ENCODE peak calls at places on chromosomes 13 and 19, in nine cellular contexts. One of them, this sample, is unnamed.

GRCh38 chr13:76992548-76993001 is 694 bp downstream of the CLN5 start:
- DNase-seq in GM23338: peak; percentile 60
- DNase-seq in Peyer's patch: peak; percentile 63
- DNase-seq in breast epithelium: no peak
- DNase-seq in esophagus muscularis mucosa: no peak
- DNase-seq in fibroblast of mammary gland: peak; percentile 26
- DNase-seq in mesothelial cell of epicardium: no peak
- DNase-seq in H9: no peak
- DNase-seq in stomach: no peak
- DNase-seq in this sample: no peak

GRCh38 chr13:29125934-29126424 is 305.8 kb downstream of the MTUS2 start:
- DNase-seq in GM23338: no peak
- DNase-seq in Peyer's patch: no peak
- DNase-seq in breast epithelium: no peak
- DNase-seq in esophagus muscularis mucosa: no peak
- DNase-seq in fibroblast of mammary gland: no peak
- DNase-seq in mesothelial cell of epicardium: no peak
- DNase-seq in H9: no peak
- DNase-seq in stomach: no peak
- DNase-seq in this sample: no peak

GRCh38 chr13:74158028-74158427 is 23.8 kb upstream of the KLF12 start:
- DNase-seq in GM23338: no peak
- DNase-seq in Peyer's patch: no peak
- DNase-seq in breast epithelium: no peak
- DNase-seq in esophagus muscularis mucosa: no peak
- DNase-seq in fibroblast of mammary gland: peak; percentile 55
- DNase-seq in mesothelial cell of epicardium: no peak
- DNase-seq in H9: no peak
- DNase-seq in stomach: no peak
- DNase-seq in this sample: no peak

GRCh38 chr19:42474743-42475142 is 32.0 kb upstream of the CXCL17 start:
- DNase-seq in GM23338: no peak
- DNase-seq in Peyer's patch: no peak
- DNase-seq in breast epithelium: no peak
- DNase-seq in esophagus muscularis mucosa: no peak
- DNase-seq in fibroblast of mammary gland: no peak
- DNase-seq in mesothelial cell of epicardium: no peak
- DNase-seq in H9: no peak
- DNase-seq in stomach: no peak
- DNase-seq in this sample: no peak

GRCh38 chr19:53882391-53883050 is 524 bp downstream of the PRKCG start:
- DNase-seq in GM23338: peak; percentile 42
- DNase-seq in Peyer's patch: no peak
- DNase-seq in breast epithelium: no peak
- DNase-seq in esophagus muscularis mucosa: no peak
- DNase-seq in fibroblast of mammary gland: no peak
- DNase-seq in mesothelial cell of epicardium: no peak
- DNase-seq in H9: no peak
- DNase-seq in stomach: no peak
- DNase-seq in this sample: no peak

GRCh38 chr13:78993792-78994191 is 334.8 kb upstream of the OBI1 start:
- DNase-seq in GM23338: peak; percentile 19
- DNase-seq in Peyer's patch: no peak
- DNase-seq in breast epithelium: no peak
- DNase-seq in esophagus muscularis mucosa: no peak
- DNase-seq in fibroblast of mammary gland: no peak
- DNase-seq in mesothelial cell of epicardium: no peak
- DNase-seq in H9: no peak
- DNase-seq in stomach: no peak
- DNase-seq in this sample: no peak

GRCh38 chr13:41652735-41653361 is 195.5 kb downstream of the RGCC start:
- DNase-seq in GM23338: peak; percentile 52
- DNase-seq in Peyer's patch: peak; percentile 47
- DNase-seq in breast epithelium: no peak
- DNase-seq in esophagus muscularis mucosa: no peak
- DNase-seq in fibroblast of mammary gland: peak; percentile 80
- DNase-seq in mesothelial cell of epicardium: no peak
- DNase-seq in H9: no peak
- DNase-seq in stomach: no peak
- DNase-seq in this sample: no peak

GRCh38 chr13:90307136-90307535 is 1040.4 kb upstream of the MIR17HG start:
- DNase-seq in GM23338: no peak
- DNase-seq in Peyer's patch: no peak
- DNase-seq in breast epithelium: no peak
- DNase-seq in esophagus muscularis mucosa: no peak
- DNase-seq in fibroblast of mammary gland: no peak
- DNase-seq in mesothelial cell of epicardium: no peak
- DNase-seq in H9: no peak
- DNase-seq in stomach: no peak
- DNase-seq in this sample: no peak

DNA sequence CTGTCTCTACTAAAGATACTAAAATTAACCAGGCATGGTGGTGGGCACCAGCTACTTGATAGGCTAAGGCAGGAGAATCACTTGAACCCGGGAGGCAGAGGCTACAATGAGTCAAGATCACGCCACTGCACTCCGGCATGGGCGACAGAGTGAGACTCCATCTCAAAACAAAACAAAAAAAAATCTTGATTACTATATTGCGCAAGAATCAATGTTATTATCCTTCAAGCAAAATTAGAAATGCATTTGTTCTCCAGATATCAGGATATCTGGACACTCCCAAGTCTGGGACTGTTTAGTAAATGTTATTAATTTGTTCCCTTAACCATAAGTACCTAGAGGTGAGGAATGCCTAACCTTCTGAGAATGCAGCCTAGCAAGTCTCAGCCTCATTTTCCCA is 992.2 kb upstream of the PCDH20 start:
- DNase-seq in GM23338: no peak
- DNase-seq in Peyer's patch: no peak
- DNase-seq in breast epithelium: no peak
- DNase-seq in esophagus muscularis mucosa: no peak
- DNase-seq in fibroblast of mammary gland: no peak
- DNase-seq in mesothelial cell of epicardium: no peak
- DNase-seq in H9: no peak
- DNase-seq in stomach: no peak
- DNase-seq in this sample: no peak
- TF ChIP-seq CTCF in GM23338: no peak
- TF ChIP-seq CTCF in Peyer's patch: no peak
- TF ChIP-seq CTCF in breast epithelium: no peak
- TF ChIP-seq CTCF in esophagus muscularis mucosa: no peak
- TF ChIP-seq CTCF in fibroblast of mammary gland: no peak
- TF ChIP-seq CTCF in mesothelial cell of epicardium: no peak
- TF ChIP-seq CTCF in H9: no peak
- TF ChIP-seq CTCF in stomach: no peak
- TF ChIP-seq CTCF in this sample: no peak

GRCh38 chr13:25406377-25406776 is 34.6 kb downstream of the ATP8A2 start:
- DNase-seq in GM23338: peak; percentile 36
- DNase-seq in Peyer's patch: no peak
- DNase-seq in breast epithelium: no peak
- DNase-seq in esophagus muscularis mucosa: no peak
- DNase-seq in fibroblast of mammary gland: no peak
- DNase-seq in mesothelial cell of epicardium: no peak
- DNase-seq in H9: peak; percentile 39
- DNase-seq in stomach: no peak
- DNase-seq in this sample: no peak
- TF ChIP-seq CTCF in GM23338: peak; percentile 37
- TF ChIP-seq CTCF in Peyer's patch: no peak
- TF ChIP-seq CTCF in breast epithelium: no peak
- TF ChIP-seq CTCF in esophagus muscularis mucosa: no peak
- TF ChIP-seq CTCF in fibroblast of mammary gland: no peak
- TF ChIP-seq CTCF in mesothelial cell of epicardium: no peak
- TF ChIP-seq CTCF in H9: peak; percentile 55
- TF ChIP-seq CTCF in stomach: no peak
- TF ChIP-seq CTCF in this sample: no peak

DNA sequence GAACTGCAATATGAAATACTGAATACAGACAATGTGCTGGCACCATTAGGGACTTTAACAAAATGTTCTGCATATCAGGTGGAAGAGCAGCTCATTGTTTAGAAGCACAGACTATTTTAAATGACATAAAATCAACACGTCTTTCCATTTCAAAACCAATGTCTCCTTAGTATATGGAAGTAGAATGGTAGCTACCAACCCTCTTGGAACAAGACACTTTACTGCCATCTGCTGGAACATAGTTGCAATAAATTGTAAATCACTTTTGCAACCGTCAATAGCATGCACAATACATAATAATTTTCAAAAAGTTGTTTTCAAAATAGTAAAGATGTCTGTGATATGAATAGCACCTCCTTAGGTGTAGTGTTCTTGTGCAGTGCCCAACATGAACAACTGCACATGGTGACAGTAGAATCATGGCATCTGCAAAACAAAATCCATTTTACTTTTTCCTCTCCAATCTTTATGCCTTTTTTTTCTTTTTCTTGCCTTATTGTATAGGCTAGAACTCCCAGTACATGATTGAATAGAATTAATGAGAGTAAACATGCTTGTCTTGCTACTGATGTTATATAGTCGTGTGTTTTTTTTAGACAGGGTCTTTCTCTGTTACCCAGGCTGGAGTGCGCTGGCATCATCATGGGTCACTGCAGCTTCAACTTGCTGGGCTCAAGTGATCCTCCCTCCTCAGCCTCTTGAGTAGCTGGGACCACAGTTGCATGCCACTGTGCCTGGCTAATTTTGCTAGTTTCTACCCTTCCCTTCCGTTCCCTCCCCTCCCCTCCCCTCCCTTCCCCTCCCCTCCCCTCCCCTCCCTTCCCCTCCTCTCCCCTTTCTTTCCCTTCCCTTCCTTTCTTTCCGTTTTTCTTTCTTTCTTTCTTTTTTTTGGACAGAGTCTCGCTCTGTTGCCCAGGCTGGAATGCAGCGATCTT is 7.8 kb upstream of the LYPD5 start:
- DNase-seq in GM23338: peak; percentile 81
- DNase-seq in Peyer's patch: no peak
- DNase-seq in breast epithelium: no peak
- DNase-seq in esophagus muscularis mucosa: no peak
- DNase-seq in fibroblast of mammary gland: peak; percentile 76
- DNase-seq in mesothelial cell of epicardium: no peak
- DNase-seq in H9: no peak
- DNase-seq in stomach: no peak
- DNase-seq in this sample: no peak
- TF ChIP-seq CTCF in GM23338: peak; percentile 75
- TF ChIP-seq CTCF in Peyer's patch: peak; percentile 19
- TF ChIP-seq CTCF in breast epithelium: peak; percentile 63
- TF ChIP-seq CTCF in esophagus muscularis mucosa: peak; percentile 27
- TF ChIP-seq CTCF in fibroblast of mammary gland: peak; percentile 74
- TF ChIP-seq CTCF in mesothelial cell of epicardium: peak; percentile 49
- TF ChIP-seq CTCF in H9: peak; percentile 74
- TF ChIP-seq CTCF in stomach: no peak
- TF ChIP-seq CTCF in this sample: peak; percentile 67

GRCh38 chr13:98676239-98676638 is 76.2 kb downstream of the SLC15A1 start:
- DNase-seq in GM23338: no peak
- DNase-seq in Peyer's patch: no peak
- DNase-seq in breast epithelium: no peak
- DNase-seq in esophagus muscularis mucosa: no peak
- DNase-seq in fibroblast of mammary gland: no peak
- DNase-seq in mesothelial cell of epicardium: no peak
- DNase-seq in H9: no peak
- DNase-seq in stomach: no peak
- DNase-seq in this sample: no peak

GRCh38 chr13:98672947-98673545 is 79.4 kb downstream of the SLC15A1 start:
- DNase-seq in GM23338: peak; percentile 90
- DNase-seq in Peyer's patch: peak; percentile 86
- DNase-seq in breast epithelium: peak; percentile 59
- DNase-seq in esophagus muscularis mucosa: no peak
- DNase-seq in fibroblast of mammary gland: peak; percentile 75
- DNase-seq in mesothelial cell of epicardium: no peak
- DNase-seq in H9: peak; percentile 80
- DNase-seq in stomach: peak; percentile 73
- DNase-seq in this sample: peak; percentile 33

GRCh38 chr13:98674968-98675528 is 77.4 kb downstream of the SLC15A1 start:
- DNase-seq in GM23338: peak; percentile 59
- DNase-seq in Peyer's patch: no peak
- DNase-seq in breast epithelium: no peak
- DNase-seq in esophagus muscularis mucosa: no peak
- DNase-seq in fibroblast of mammary gland: no peak
- DNase-seq in mesothelial cell of epicardium: no peak
- DNase-seq in H9: peak; percentile 49
- DNase-seq in stomach: no peak
- DNase-seq in this sample: no peak

GRCh38 chr13:98677398-98677797 is 75.1 kb downstream of the SLC15A1 start:
- DNase-seq in GM23338: no peak
- DNase-seq in Peyer's patch: no peak
- DNase-seq in breast epithelium: no peak
- DNase-seq in esophagus muscularis mucosa: no peak
- DNase-seq in fibroblast of mammary gland: no peak
- DNase-seq in mesothelial cell of epicardium: no peak
- DNase-seq in H9: no peak
- DNase-seq in stomach: no peak
- DNase-seq in this sample: no peak

GRCh38 chr13:98675837-98676236 is 76.6 kb downstream of the SLC15A1 start:
- DNase-seq in GM23338: no peak
- DNase-seq in Peyer's patch: no peak
- DNase-seq in breast epithelium: no peak
- DNase-seq in esophagus muscularis mucosa: no peak
- DNase-seq in fibroblast of mammary gland: no peak
- DNase-seq in mesothelial cell of epicardium: no peak
- DNase-seq in H9: no peak
- DNase-seq in stomach: no peak
- DNase-seq in this sample: no peak
- TF ChIP-seq CTCF in GM23338: no peak
- TF ChIP-seq CTCF in Peyer's patch: no peak
- TF ChIP-seq CTCF in breast epithelium: no peak
- TF ChIP-seq CTCF in esophagus muscularis mucosa: no peak
- TF ChIP-seq CTCF in fibroblast of mammary gland: no peak
- TF ChIP-seq CTCF in mesothelial cell of epicardium: no peak
- TF ChIP-seq CTCF in H9: no peak
- TF ChIP-seq CTCF in stomach: no peak
- TF ChIP-seq CTCF in this sample: no peak

GRCh38 chr19:899363-900301 is 6.3 kb downstream of the RNU6-9 start:
- DNase-seq in GM23338: no peak
- DNase-seq in Peyer's patch: no peak
- DNase-seq in breast epithelium: no peak
- DNase-seq in esophagus muscularis mucosa: no peak
- DNase-seq in fibroblast of mammary gland: no peak
- DNase-seq in mesothelial cell of epicardium: no peak
- DNase-seq in H9: no peak
- DNase-seq in stomach: no peak
- DNase-seq in this sample: no peak

GRCh38 chr19:896999-897398 is 3.7 kb downstream of the RNU6-9 start:
- DNase-seq in GM23338: no peak
- DNase-seq in Peyer's patch: no peak
- DNase-seq in breast epithelium: no peak
- DNase-seq in esophagus muscularis mucosa: no peak
- DNase-seq in fibroblast of mammary gland: no peak
- DNase-seq in mesothelial cell of epicardium: no peak
- DNase-seq in H9: no peak
- DNase-seq in stomach: no peak
- DNase-seq in this sample: no peak

GRCh38 chr19:898663-899062 is 5.4 kb downstream of the RNU6-9 start:
- DNase-seq in GM23338: peak; percentile 79
- DNase-seq in Peyer's patch: peak; percentile 90
- DNase-seq in breast epithelium: no peak
- DNase-seq in esophagus muscularis mucosa: no peak
- DNase-seq in fibroblast of mammary gland: no peak
- DNase-seq in mesothelial cell of epicardium: no peak
- DNase-seq in H9: no peak
- DNase-seq in stomach: no peak
- DNase-seq in this sample: no peak

GRCh38 chr19:896434-896833 is 3.1 kb downstream of the RNU6-9 start:
- DNase-seq in GM23338: no peak
- DNase-seq in Peyer's patch: no peak
- DNase-seq in breast epithelium: no peak
- DNase-seq in esophagus muscularis mucosa: no peak
- DNase-seq in fibroblast of mammary gland: no peak
- DNase-seq in mesothelial cell of epicardium: no peak
- DNase-seq in H9: no peak
- DNase-seq in stomach: no peak
- DNase-seq in this sample: no peak

GRCh38 chr19:897442-898039 is 4.3 kb downstream of the RNU6-9 start:
- DNase-seq in GM23338: peak; percentile 79
- DNase-seq in Peyer's patch: no peak
- DNase-seq in breast epithelium: no peak
- DNase-seq in esophagus muscularis mucosa: no peak
- DNase-seq in fibroblast of mammary gland: no peak
- DNase-seq in mesothelial cell of epicardium: no peak
- DNase-seq in H9: peak; percentile 71
- DNase-seq in stomach: no peak
- DNase-seq in this sample: no peak
- TF ChIP-seq CTCF in GM23338: no peak
- TF ChIP-seq CTCF in Peyer's patch: no peak
- TF ChIP-seq CTCF in breast epithelium: no peak
- TF ChIP-seq CTCF in esophagus muscularis mucosa: no peak
- TF ChIP-seq CTCF in fibroblast of mammary gland: no peak
- TF ChIP-seq CTCF in mesothelial cell of epicardium: no peak
- TF ChIP-seq CTCF in H9: peak; percentile 47
- TF ChIP-seq CTCF in stomach: no peak
- TF ChIP-seq CTCF in this sample: no peak